ENCODE peak calls at places on chromosomes 13 and 19, in four cellular contexts. G is coronary artery, M is GM20000, S is fibroblast of lung. D is an unnamed sample.

GRCh38 chr13:69857188-69857821 is 250.3 kb upstream of the ATXN8OS start:
- DNase-seq in G (no peak), M (peak), S (peak), D (peak)

GRCh38 chr19:41646589-41647204 is 19.8 kb upstream of the CEACAM4 start:
- DNase-seq in G (no peak), M (no peak), S (no peak), D (peak)

GRCh38 chr13:98508280-98509074 is 68.4 kb downstream of the STK24 start:
- DNase-seq in G (no peak), M (no peak), S (peak), D (no peak)

GRCh38 chr19:50020481-50020880 is 4.7 kb downstream of the VRK3 start:
- DNase-seq in G (no peak), M (no peak), S (peak), D (no peak)

GRCh38 chr19:48413879-48414623 is 20.6 kb downstream of the GRIN2D start:
- DNase-seq in G (no peak), M (no peak), S (peak), D (no peak)

GRCh38 chr19:38842439-38843174 is 7.2 kb downstream of the HNRNPL start:
- DNase-seq in G (no peak), M (no peak), S (no peak), D (no peak)

GRCh38 chr13:40023608-40024577 is 368.4 kb downstream of the COG6 start:
- DNase-seq in G (no peak), M (no peak), S (no peak), D (no peak)

GRCh38 chr19:7561229-7561806 is 25.8 kb downstream of the PNPLA6 start:
- DNase-seq in G (no peak), M (no peak), S (no peak), D (no peak)

GRCh38 chr19:14198384-14199376 is 7.3 kb downstream of the ADGRL1 start:
- DNase-seq in G (no peak), M (no peak), S (no peak), D (no peak)

GRCh38 chr19:33390120-33390907 is 16.8 kb downstream of the CEBPG start:
- DNase-seq in G (no peak), M (no peak), S (peak), D (no peak)

GRCh38 chr13:50592412-50593145 is 250.9 kb downstream of the DLEU7 start:
- DNase-seq in G (no peak), M (no peak), S (peak), D (no peak)

GRCh38 chr19:49497047-49497789 is 984 bp downstream of the RPS11 start:
- DNase-seq in G (no peak), M (peak), S (peak), D (no peak)

GRCh38 chr13:20772401-20773131 is 1.2 kb downstream of the EEF1AKMT1 start:
- DNase-seq in G (no peak), M (no peak), S (peak), D (no peak)

GRCh38 chr13:80276371-80277289 is 64.3 kb downstream of the SPRY2 start:
- DNase-seq in G (no peak), M (peak), S (peak), D (peak)

GRCh38 chr19:55465460-55466245 is 1.1 kb upstream of the C19orf85 start:
- DNase-seq in G (no peak), M (no peak), S (no peak), D (no peak)

GRCh38 chr13:75736132-75736531 is 100.0 kb downstream of the LMO7 start:
- DNase-seq in G (no peak), M (no peak), S (no peak), D (no peak)

GRCh38 chr13:100423375-100423774 is 165.2 kb downstream of the GGACT start:
- DNase-seq in G (no peak), M (no peak), S (no peak), D (no peak)

GRCh38 chr19:31223805-31224534 is 125.3 kb downstream of the TSHZ3 start:
- DNase-seq in G (no peak), M (no peak), S (peak), D (no peak)

DNA sequence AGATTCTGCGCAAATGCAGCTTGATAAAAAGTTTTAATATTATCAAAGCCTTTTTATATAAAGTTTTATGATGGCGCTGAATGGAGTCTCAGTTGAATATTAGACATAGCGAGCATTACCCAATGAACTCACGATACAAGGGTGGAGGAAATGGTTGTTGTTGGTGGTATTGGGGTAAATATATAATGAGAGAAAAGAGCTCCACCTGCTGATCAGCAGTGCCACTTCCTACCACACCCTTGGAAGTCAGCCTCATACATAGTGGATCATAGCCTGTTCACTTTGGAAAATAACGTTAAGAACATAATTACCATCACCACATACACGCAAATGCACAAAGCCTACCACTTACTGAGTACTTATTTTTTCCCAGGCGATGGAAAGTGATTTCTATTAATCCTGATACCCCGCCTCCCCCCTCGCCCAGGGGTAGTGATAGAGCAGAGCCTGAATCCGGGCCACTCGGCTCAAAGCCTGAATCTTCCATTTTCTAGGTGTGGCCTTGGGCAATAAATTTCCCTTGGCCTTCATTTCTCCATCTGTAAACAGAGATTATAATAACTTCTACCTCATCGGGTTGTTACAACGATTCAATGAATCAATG is 358.3 kb downstream of the KLF5 start:
- DNase-seq in G (no peak), M (no peak), S (no peak), D (no peak)
- TF ChIP-seq CTCF in G (no peak), M (no peak), S (peak), D (no peak)

GRCh38 chr13:93496985-93497673 is 270.5 kb downstream of the GPC6 start:
- DNase-seq in G (no peak), M (no peak), S (no peak), D (no peak)
- TF ChIP-seq CTCF in G (no peak), M (no peak), S (no peak), D (no peak)

DNA sequence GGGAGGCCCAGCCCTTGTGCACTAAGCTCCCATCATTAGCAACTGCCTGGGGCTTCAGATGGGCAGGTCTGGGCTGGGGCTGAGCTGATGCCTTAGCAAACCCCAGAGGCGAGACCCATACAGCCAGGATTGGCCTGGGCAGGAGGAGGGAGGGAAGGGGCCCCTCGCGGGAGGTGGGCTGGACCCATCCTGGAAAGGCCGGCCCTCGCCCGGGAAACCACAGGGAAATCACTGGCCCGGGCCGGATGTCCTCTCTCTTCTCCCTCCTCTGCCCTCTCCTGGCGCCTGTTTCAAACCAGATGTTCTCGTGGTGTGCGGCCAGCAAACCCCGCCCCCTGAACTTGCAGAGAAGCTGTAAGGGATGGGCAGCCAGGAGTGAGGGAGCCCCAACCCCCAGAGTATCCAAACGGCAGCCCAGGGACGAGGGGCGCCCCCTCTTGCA is 43.1 kb downstream of the TMEM255B start:
- DNase-seq in G (no peak), M (no peak), S (peak), D (peak)
- TF ChIP-seq CTCF in G (no peak), M (no peak), S (no peak), D (no peak)

DNA sequence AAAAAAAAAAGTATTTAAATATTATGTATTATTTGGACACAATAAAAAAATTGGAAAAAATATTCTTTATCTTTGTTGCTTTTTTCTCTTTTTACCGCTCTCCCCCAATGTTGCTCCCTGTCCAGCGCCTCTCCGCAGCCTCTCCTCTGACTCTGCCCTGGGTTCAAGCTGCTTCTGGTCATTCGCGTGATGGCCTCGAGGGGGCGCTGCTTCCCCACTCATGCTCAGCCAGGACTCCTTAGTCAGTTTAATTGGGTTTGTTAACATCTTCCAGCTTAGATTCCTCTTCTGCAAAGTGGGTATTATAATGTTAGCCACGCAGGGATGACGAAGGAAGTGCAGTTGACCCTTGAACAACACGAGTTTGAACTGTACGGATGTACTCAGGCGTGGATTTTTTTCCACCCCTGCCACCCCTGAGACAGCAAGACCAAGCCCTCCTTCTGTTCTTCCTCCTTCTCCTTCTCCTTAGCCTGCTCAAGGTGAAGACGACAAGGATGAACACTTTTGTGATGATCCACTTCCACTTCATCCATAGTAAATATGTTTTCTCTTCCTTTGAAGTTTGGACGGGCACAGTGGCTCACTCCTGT is 4.8 kb upstream of the NWD1 start:
- DNase-seq in G (no peak), M (peak), S (peak), D (peak)
- TF ChIP-seq CTCF in G (peak), M (peak), S (peak), D (peak)

DNA sequence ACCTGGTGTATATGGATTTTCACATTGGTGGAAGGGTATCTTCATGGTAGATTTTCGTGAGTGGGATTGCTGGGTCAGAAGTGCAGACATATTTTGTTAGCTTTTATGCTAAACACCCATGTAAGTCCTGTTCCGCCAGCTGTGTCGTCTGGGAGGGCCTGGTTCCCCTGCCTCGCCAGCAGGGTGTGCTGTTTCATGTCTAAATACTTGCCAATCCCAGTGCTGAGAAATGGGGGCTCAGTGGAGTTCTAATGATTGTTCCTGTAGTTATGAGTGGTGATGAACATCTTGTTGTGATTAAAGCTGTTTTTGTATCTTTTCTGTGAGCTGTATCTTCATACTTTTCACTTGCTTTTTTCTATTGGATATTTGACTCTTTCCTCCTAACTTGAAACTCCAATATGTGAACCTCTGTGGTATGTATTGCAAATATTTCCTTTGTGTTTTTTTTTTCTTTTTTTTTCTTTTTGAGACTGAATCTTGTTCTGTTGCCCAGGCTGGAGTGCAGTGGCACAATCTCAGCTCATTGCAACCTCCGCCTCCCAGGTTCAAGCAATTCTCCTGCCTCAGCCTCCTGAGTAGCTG is 32.7 kb downstream of the KDM4B start:
- DNase-seq in G (no peak), M (peak), S (peak), D (no peak)
- TF ChIP-seq CTCF in G (no peak), M (peak), S (peak), D (peak)

GRCh38 chr13:111035861-111036260 is 79.2 kb upstream of the ARHGEF7 start:
- DNase-seq in G (no peak), M (no peak), S (no peak), D (no peak)

GRCh38 chr13:111036665-111037064 is 78.4 kb upstream of the ARHGEF7 start:
- DNase-seq in G (no peak), M (no peak), S (no peak), D (no peak)

GRCh38 chr13:111039735-111040134 is 75.4 kb upstream of the ARHGEF7 start:
- DNase-seq in G (no peak), M (no peak), S (no peak), D (no peak)

GRCh38 chr13:111038887-111039286 is 76.2 kb upstream of the ARHGEF7 start:
- DNase-seq in G (no peak), M (no peak), S (no peak), D (no peak)

GRCh38 chr13:111037838-111038397 is 77.2 kb upstream of the ARHGEF7 start:
- DNase-seq in G (no peak), M (no peak), S (no peak), D (no peak)
- TF ChIP-seq CTCF in G (no peak), M (no peak), S (peak), D (no peak)

GRCh38 chr19:10111405-10111811 is at the start of gene P2RY11:
- DNase-seq in G (no peak), M (no peak), S (no peak), D (no peak)
- TF ChIP-seq CTCF in G (no peak), M (no peak), S (no peak), D (no peak)

DNA sequence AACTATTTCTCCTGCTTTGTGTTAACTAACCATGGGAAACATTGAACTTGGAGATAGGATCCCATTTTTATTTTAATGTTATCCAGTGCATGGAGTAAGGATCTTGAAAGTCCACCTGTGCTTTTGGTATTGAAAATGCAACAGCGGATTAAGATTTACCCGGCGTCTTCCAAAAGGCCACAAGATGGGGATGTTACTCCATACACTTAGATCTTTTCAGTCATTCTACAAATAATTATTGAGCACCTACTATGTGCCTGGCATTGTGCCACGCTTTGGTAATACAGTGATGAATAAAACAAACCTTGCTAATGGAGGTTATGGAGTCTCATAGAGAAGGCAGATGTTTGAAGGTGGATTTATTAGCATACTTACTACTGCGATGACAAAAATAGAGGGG is 56.9 kb downstream of the RFC3 start:
- DNase-seq in G (no peak), M (no peak), S (no peak), D (no peak)
- TF ChIP-seq CTCF in G (no peak), M (no peak), S (peak), D (no peak)

D was measured in nephron progenitor cell.